ENCODE peak calls at places on chromosomes 11 and 22, in six cellular contexts. One of them, this sample, is unnamed.

GRCh38 chr11:111607751-111608150 is 5.5 kb downstream of the SIK2 start:
- DNase-seq in stimulated activated CD4-positive, alpha-beta T cell treated with anti-CD3 and anti-CD28 coated beads, Interleukin-15, amount 100 ng/mL, for 48 hours: no peak
- DNase-seq in AG10803: no peak
- DNase-seq in spleen: no peak
- DNase-seq in substantia nigra: no peak
- DNase-seq in coronary artery: no peak
- DNase-seq in this sample: no peak

GRCh38 chr11:116513894-116514293 is 258.9 kb downstream of the BUD13 start:
- DNase-seq in substantia nigra: no peak
- DNase-seq in stimulated activated CD4-positive, alpha-beta T cell treated with anti-CD3 and anti-CD28 coated beads, Interleukin-15, amount 100 ng/mL, for 48 hours: no peak
- DNase-seq in AG10803: peak
- DNase-seq in spleen: no peak
- DNase-seq in coronary artery: no peak
- DNase-seq in this sample: peak

GRCh38 chr11:102589047-102589459 is 36.1 kb downstream of the MMP20 start:
- DNase-seq in substantia nigra: no peak
- DNase-seq in spleen: no peak
- DNase-seq in coronary artery: no peak
- DNase-seq in AG10803: no peak
- DNase-seq in stimulated activated CD4-positive, alpha-beta T cell treated with anti-CD3 and anti-CD28 coated beads, Interleukin-15, amount 100 ng/mL, for 48 hours: peak
- DNase-seq in this sample: no peak

GRCh38 chr11:70507466-70508230 is 109.3 kb downstream of the CTTN start:
- DNase-seq in coronary artery: no peak
- DNase-seq in stimulated activated CD4-positive, alpha-beta T cell treated with anti-CD3 and anti-CD28 coated beads, Interleukin-15, amount 100 ng/mL, for 48 hours: no peak
- DNase-seq in substantia nigra: no peak
- DNase-seq in AG10803: no peak
- DNase-seq in spleen: peak
- DNase-seq in this sample: no peak

GRCh38 chr11:67468835-67469811 is at the start of gene TMEM134:
- DNase-seq in spleen: peak
- DNase-seq in AG10803: peak
- DNase-seq in substantia nigra: peak
- DNase-seq in stimulated activated CD4-positive, alpha-beta T cell treated with anti-CD3 and anti-CD28 coated beads, Interleukin-15, amount 100 ng/mL, for 48 hours: peak
- DNase-seq in coronary artery: peak
- DNase-seq in this sample: peak

GRCh38 chr11:72683782-72684200 is 9.6 kb upstream of the PDE2A start:
- DNase-seq in spleen: peak
- DNase-seq in AG10803: peak
- DNase-seq in substantia nigra: peak
- DNase-seq in coronary artery: no peak
- DNase-seq in stimulated activated CD4-positive, alpha-beta T cell treated with anti-CD3 and anti-CD28 coated beads, Interleukin-15, amount 100 ng/mL, for 48 hours: peak
- DNase-seq in this sample: peak

GRCh38 chr22:36741968-36742367 is 34.0 kb downstream of the IFT27 start:
- DNase-seq in spleen: no peak
- DNase-seq in stimulated activated CD4-positive, alpha-beta T cell treated with anti-CD3 and anti-CD28 coated beads, Interleukin-15, amount 100 ng/mL, for 48 hours: no peak
- DNase-seq in substantia nigra: no peak
- DNase-seq in coronary artery: peak
- DNase-seq in AG10803: no peak
- DNase-seq in this sample: no peak

GRCh38 chr22:17159504-17159951 is 451 bp upstream of the HDHD5 start:
- DNase-seq in AG10803: peak
- DNase-seq in coronary artery: peak
- DNase-seq in substantia nigra: peak
- DNase-seq in spleen: no peak
- DNase-seq in stimulated activated CD4-positive, alpha-beta T cell treated with anti-CD3 and anti-CD28 coated beads, Interleukin-15, amount 100 ng/mL, for 48 hours: peak
- DNase-seq in this sample: no peak

GRCh38 chr11:60924110-60924905 is at the start of gene TMEM132A:
- DNase-seq in coronary artery: no peak
- DNase-seq in AG10803: peak
- DNase-seq in stimulated activated CD4-positive, alpha-beta T cell treated with anti-CD3 and anti-CD28 coated beads, Interleukin-15, amount 100 ng/mL, for 48 hours: no peak
- DNase-seq in spleen: peak
- DNase-seq in substantia nigra: peak
- DNase-seq in this sample: no peak

GRCh38 chr22:38415561-38416321 is 39.3 kb downstream of the KCNJ4 start:
- DNase-seq in substantia nigra: no peak
- DNase-seq in AG10803: no peak
- DNase-seq in stimulated activated CD4-positive, alpha-beta T cell treated with anti-CD3 and anti-CD28 coated beads, Interleukin-15, amount 100 ng/mL, for 48 hours: no peak
- DNase-seq in coronary artery: peak
- DNase-seq in spleen: peak
- DNase-seq in this sample: no peak

GRCh38 chr11:60767388-60767811 is 10.7 kb downstream of the MS4A15 start:
- DNase-seq in coronary artery: no peak
- DNase-seq in AG10803: no peak
- DNase-seq in spleen: peak
- DNase-seq in substantia nigra: no peak
- DNase-seq in stimulated activated CD4-positive, alpha-beta T cell treated with anti-CD3 and anti-CD28 coated beads, Interleukin-15, amount 100 ng/mL, for 48 hours: no peak
- DNase-seq in this sample: no peak

GRCh38 chr22:46563381-46564083 is 26.1 kb upstream of the CELSR1 start:
- DNase-seq in coronary artery: no peak
- DNase-seq in substantia nigra: peak
- DNase-seq in AG10803: peak
- DNase-seq in stimulated activated CD4-positive, alpha-beta T cell treated with anti-CD3 and anti-CD28 coated beads, Interleukin-15, amount 100 ng/mL, for 48 hours: peak
- DNase-seq in spleen: peak
- DNase-seq in this sample: peak

GRCh38 chr11:12156301-12157140 is 46.1 kb downstream of the MICAL2 start:
- DNase-seq in substantia nigra: no peak
- DNase-seq in AG10803: no peak
- DNase-seq in spleen: peak
- DNase-seq in coronary artery: peak
- DNase-seq in stimulated activated CD4-positive, alpha-beta T cell treated with anti-CD3 and anti-CD28 coated beads, Interleukin-15, amount 100 ng/mL, for 48 hours: no peak
- DNase-seq in this sample: no peak

GRCh38 chr11:62336949-62337681 is at the start of gene ASRGL1:
- DNase-seq in AG10803: peak
- DNase-seq in substantia nigra: peak
- DNase-seq in coronary artery: peak
- DNase-seq in stimulated activated CD4-positive, alpha-beta T cell treated with anti-CD3 and anti-CD28 coated beads, Interleukin-15, amount 100 ng/mL, for 48 hours: peak
- DNase-seq in spleen: peak
- DNase-seq in this sample: no peak

GRCh38 chr11:66981976-66982578 is 7.0 kb downstream of the C11orf86 start:
- DNase-seq in coronary artery: peak
- DNase-seq in AG10803: peak
- DNase-seq in stimulated activated CD4-positive, alpha-beta T cell treated with anti-CD3 and anti-CD28 coated beads, Interleukin-15, amount 100 ng/mL, for 48 hours: no peak
- DNase-seq in substantia nigra: peak
- DNase-seq in spleen: no peak
- DNase-seq in this sample: no peak

GRCh38 chr11:107102692-107103463 is 84.6 kb upstream of the GUCY1A2 start:
- DNase-seq in substantia nigra: no peak
- DNase-seq in stimulated activated CD4-positive, alpha-beta T cell treated with anti-CD3 and anti-CD28 coated beads, Interleukin-15, amount 100 ng/mL, for 48 hours: no peak
- DNase-seq in AG10803: no peak
- DNase-seq in spleen: no peak
- DNase-seq in coronary artery: no peak
- DNase-seq in this sample: no peak

GRCh38 chr11:33844236-33844635 is 47.6 kb downstream of the LMO2 start:
- DNase-seq in stimulated activated CD4-positive, alpha-beta T cell treated with anti-CD3 and anti-CD28 coated beads, Interleukin-15, amount 100 ng/mL, for 48 hours: no peak
- DNase-seq in spleen: no peak
- DNase-seq in coronary artery: no peak
- DNase-seq in substantia nigra: no peak
- DNase-seq in AG10803: no peak
- DNase-seq in this sample: no peak

GRCh38 chr11:85823816-85824215 is 12.9 kb upstream of the SYTL2 start:
- DNase-seq in stimulated activated CD4-positive, alpha-beta T cell treated with anti-CD3 and anti-CD28 coated beads, Interleukin-15, amount 100 ng/mL, for 48 hours: no peak
- DNase-seq in coronary artery: no peak
- DNase-seq in spleen: no peak
- DNase-seq in substantia nigra: no peak
- DNase-seq in AG10803: peak
- DNase-seq in this sample: no peak

GRCh38 chr22:33000342-33001280 is 57.6 kb downstream of the SYN3 start:
- DNase-seq in substantia nigra: peak
- DNase-seq in stimulated activated CD4-positive, alpha-beta T cell treated with anti-CD3 and anti-CD28 coated beads, Interleukin-15, amount 100 ng/mL, for 48 hours: peak
- DNase-seq in spleen: no peak
- DNase-seq in AG10803: peak
- DNase-seq in coronary artery: no peak
- DNase-seq in this sample: peak

This sample was measured in NK-92 treated with Interleukin-12 subunit alpha and Interleukin-12 subunit beta, amount 100 ng/mL, for 24 hours.